ENCODE peak calls at places on chromosome 2, in seven cellular contexts. S is type B pancreatic cell; P is T-helper 9 cell; E is activated CD4-positive, alpha-beta memory T cell treated with anti-CD3 and anti-CD28 coated beads for 36 hours; A is left ventricle myocardium inferior; C is caudate nucleus; O is tibial nerve. Y is an unnamed sample.

GRCh38 chr2:224039080-224039769 is at the start of gene SERPINE2:
- DNase-seq in O (peak), A (peak), S (peak), C (peak), E (peak), P (no peak), Y (no peak)

GRCh38 chr2:180655393-180655792 is 325.0 kb upstream of the UBE2E3 start:
- DNase-seq in O (no peak), S (no peak), E (no peak), A (no peak), C (no peak), P (no peak), Y (no peak)

GRCh38 chr2:128497461-128497860 is 178.8 kb upstream of the HS6ST1 start:
- DNase-seq in O (no peak), P (no peak), S (peak), E (no peak), C (no peak), A (no peak), Y (no peak)

GRCh38 chr2:72837171-72837570 is 11.3 kb upstream of the EXOC6B start:
- DNase-seq in O (no peak), A (no peak), S (no peak), C (no peak), E (no peak), P (no peak), Y (no peak)

GRCh38 chr2:128354161-128354560 is 35.5 kb upstream of the HS6ST1 start:
- DNase-seq in E (no peak), O (no peak), P (no peak), S (no peak), A (no peak), C (no peak), Y (no peak)

GRCh38 chr2:61340242-61340641 is 130.6 kb downstream of the USP34 start:
- DNase-seq in E (no peak), P (no peak), A (no peak), S (no peak), C (no peak), O (no peak), Y (no peak)

GRCh38 chr2:187985923-187986322 is 305.8 kb upstream of the GULP1 start:
- DNase-seq in A (no peak), E (no peak), P (no peak), S (no peak), O (no peak), C (no peak), Y (no peak)

GRCh38 chr2:108904680-108905079 is 84.3 kb downstream of the EDAR start:
- DNase-seq in S (no peak), A (no peak), E (no peak), P (no peak), O (no peak), C (no peak), Y (no peak)

GRCh38 chr2:241595600-241596140 is 37.1 kb downstream of the BOK start:
- DNase-seq in E (no peak), P (no peak), A (no peak), C (no peak), S (no peak), O (no peak), Y (no peak)

GRCh38 chr2:8583400-8584173 is 98.3 kb upstream of the ID2 start:
- DNase-seq in A (peak), C (peak), S (peak), P (peak), O (peak), E (peak), Y (no peak)

GRCh38 chr2:190036071-190036470 is 26.5 kb downstream of the MSTN start:
- DNase-seq in A (no peak), S (no peak), O (no peak), P (no peak), E (no peak), C (no peak), Y (no peak)

GRCh38 chr2:202377308-202377736 is 1.2 kb downstream of the BMPR2 start:
- DNase-seq in O (peak), P (no peak), A (peak), S (no peak), C (peak), E (peak), Y (no peak)

GRCh38 chr2:160968183-160968582 is 192.0 kb upstream of the TANK start:
- DNase-seq in C (no peak), O (no peak), E (no peak), A (no peak), S (no peak), P (no peak), Y (no peak)

GRCh38 chr2:234495801-234496441 is 960 bp downstream of the ARL4C start:
- DNase-seq in O (no peak), S (no peak), A (peak), E (peak), C (peak), P (no peak), Y (no peak)

GRCh38 chr2:121173112-121173511 is 111.9 kb downstream of the TFCP2L1 start:
- DNase-seq in P (no peak), C (no peak), O (no peak), E (no peak), A (no peak), S (no peak), Y (peak)

GRCh38 chr2:235034270-235035135 is 82.7 kb downstream of the SH3BP4 start:
- DNase-seq in P (no peak), A (no peak), E (no peak), O (no peak), C (peak), S (no peak), Y (no peak)

GRCh38 chr2:28398101-28398834 is 5.6 kb downstream of the FOSL2 start:
- DNase-seq in C (no peak), A (no peak), O (no peak), P (no peak), S (no peak), E (no peak), Y (no peak)

GRCh38 chr2:172734711-172735645 is 667 bp upstream of the RAPGEF4 start:
- DNase-seq in O (no peak), C (no peak), A (no peak), E (peak), P (no peak), S (no peak), Y (no peak)

GRCh38 chr2:20433249-20433648 is 13.6 kb upstream of the RHOB start:
- DNase-seq in A (no peak), S (no peak), E (peak), P (no peak), C (no peak), O (no peak), Y (no peak)

GRCh38 chr2:64595397-64596160 is 58.1 kb downstream of the SERTAD2 start:
- DNase-seq in S (no peak), E (no peak), C (no peak), P (no peak), O (no peak), A (no peak), Y (peak)

GRCh38 chr2:12701786-12702660 is 14.7 kb upstream of the TRIB2 start:
- DNase-seq in P (no peak), C (no peak), E (no peak), O (no peak), A (no peak), S (no peak), Y (no peak)

GRCh38 chr2:227238242-227239237 is 74.1 kb downstream of the COL4A3 start:
- DNase-seq in C (peak), O (peak), S (peak), A (peak), P (peak), E (peak), Y (peak)

GRCh38 chr2:221042926-221043325 is 529.2 kb downstream of the EPHA4 start:
- DNase-seq in C (no peak), A (no peak), O (no peak), P (no peak), E (no peak), S (no peak), Y (no peak)

GRCh38 chr2:176085861-176086771 is 2.4 kb upstream of the EVX2 start:
- DNase-seq in E (no peak), S (peak), O (peak), P (no peak), C (peak), A (no peak), Y (peak)

GRCh38 chr2:65232636-65233035 is 5.0 kb downstream of the ACTR2 start:
- DNase-seq in P (no peak), O (no peak), S (no peak), C (no peak), A (no peak), E (no peak), Y (no peak)

GRCh38 chr2:36670881-36671595 is 25.5 kb upstream of the VIT start:
- DNase-seq in P (no peak), E (no peak), O (no peak), S (no peak), C (no peak), A (no peak), Y (peak)

GRCh38 chr2:208240641-208241209 is 14.1 kb downstream of the IDH1 start:
- DNase-seq in O (no peak), P (no peak), E (no peak), S (no peak), C (no peak), A (no peak), Y (no peak)

GRCh38 chr2:225025917-225026571 is 16.2 kb downstream of the DOCK10 start:
- DNase-seq in S (no peak), E (no peak), P (no peak), O (no peak), A (no peak), C (peak), Y (peak)

GRCh38 chr2:95389256-95390119 is 13.0 kb upstream of the FAHD2A start:
- DNase-seq in S (no peak), O (peak), E (peak), A (peak), C (peak), P (peak), Y (peak)

GRCh38 chr2:30127016-30127893 is 19.6 kb upstream of the YPEL5 start:
- DNase-seq in P (no peak), A (no peak), E (no peak), C (no peak), S (no peak), O (no peak), Y (no peak)

GRCh38 chr2:238433941-238434845 is 7.5 kb downstream of the ASB1 start:
- DNase-seq in S (no peak), E (no peak), P (no peak), A (no peak), O (no peak), C (no peak), Y (no peak)

Y was measured in astrocyte of the cerebellum.